ENCODE peak calls at places on chromosomes 12 and 14, in ten cellular contexts. R, N, L, I, T, D, G, J, M and V are unnamed samples.

GRCh38 chr12:94100254-94100653 is 48.1 kb upstream of the PLXNC1 start:
- DNase-seq in R (no peak), N (peak; percentile 54), L (no peak), I (no peak), T (no peak), D (peak; percentile 21), G (no peak), J (no peak), M (no peak), V (no peak)

GRCh38 chr14:96349286-96350075 is 13.7 kb downstream of the ATG2B start:
- DNase-seq in R (no peak), N (peak; percentile 39), L (no peak), I (no peak), T (no peak), D (no peak), G (no peak), J (no peak), M (no peak), V (no peak)

GRCh38 chr12:31773867-31774266 is 45.0 kb upstream of the AMN1 start:
- DNase-seq in R (no peak), N (no peak), L (no peak), I (no peak), T (no peak), D (no peak), G (no peak), J (no peak), M (no peak), V (no peak)

GRCh38 chr14:85619866-85620265 is 89.9 kb downstream of the FLRT2 start:
- DNase-seq in R (no peak), N (no peak), L (no peak), I (no peak), T (no peak), D (no peak), G (no peak), J (no peak), M (no peak), V (no peak)

GRCh38 chr12:130185455-130186100 is 23.3 kb downstream of the FZD10 start:
- DNase-seq in R (no peak), N (no peak), L (no peak), I (no peak), T (no peak), D (no peak), G (no peak), J (no peak), M (no peak), V (no peak)

GRCh38 chr14:76894308-76894707 is 68.1 kb downstream of the LRRC74A start:
- DNase-seq in R (no peak), N (no peak), L (peak; percentile 57), I (no peak), T (no peak), D (no peak), G (no peak), J (no peak), M (no peak), V (no peak)

GRCh38 chr12:5505116-5505515 is 73.2 kb downstream of the NTF3 start:
- DNase-seq in R (no peak), N (no peak), L (no peak), I (no peak), T (no peak), D (no peak), G (no peak), J (no peak), M (no peak), V (no peak)

GRCh38 chr14:76169776-76170175 is 18.1 kb downstream of the GPATCH2L start:
- DNase-seq in R (no peak), N (no peak), L (no peak), I (no peak), T (no peak), D (no peak), G (no peak), J (no peak), M (no peak), V (no peak)

GRCh38 chr14:33933386-33933934 is 17.4 kb downstream of the EGLN3 start:
- DNase-seq in R (no peak), N (no peak), L (no peak), I (no peak), T (no peak), D (peak; percentile 31), G (no peak), J (no peak), M (no peak), V (no peak)

GRCh38 chr12:87796961-87797516 is 232.2 kb downstream of the C12orf50 start:
- DNase-seq in R (no peak), N (no peak), L (no peak), I (no peak), T (no peak), D (peak; percentile 45), G (no peak), J (no peak), M (no peak), V (peak; percentile 28)

GRCh38 chr12:79689477-79690155 is 1.1 kb downstream of the PAWR start:
- DNase-seq in R (peak; percentile 52), N (no peak), L (peak; percentile 76), I (peak; percentile 38), T (no peak), D (peak; percentile 50), G (peak; percentile 28), J (no peak), M (peak; percentile 30), V (no peak)

GRCh38 chr12:106978035-106978800 is 8.7 kb downstream of the MTERF2 start:
- DNase-seq in R (peak; percentile 85), N (no peak), L (no peak), I (no peak), T (no peak), D (peak; percentile 62), G (no peak), J (no peak), M (peak; percentile 73), V (no peak)

GRCh38 chr12:126218697-126219096 is 1153.5 kb downstream of the AACS start:
- DNase-seq in R (no peak), N (no peak), L (no peak), I (no peak), T (no peak), D (no peak), G (no peak), J (no peak), M (no peak), V (no peak)

GRCh38 chr12:115932073-115932472 is 345.4 kb downstream of the MED13L start:
- DNase-seq in R (no peak), N (no peak), L (no peak), I (no peak), T (no peak), D (no peak), G (no peak), J (no peak), M (no peak), V (no peak)